ENCODE peak calls at places on chromosomes 5 and 9, in six cellular contexts. B, T, W, X, Q and F are unnamed samples.

GRCh38 chr9:125141751-125142150 is 1.6 kb downstream of the SCAI start:
- DNase-seq in W (no peak), X (no peak), Q (no peak), T (no peak), B (no peak), F (no peak)

GRCh38 chr9:72041775-72042194 is 18.6 kb downstream of the C9orf57 start:
- DNase-seq in Q (no peak), X (peak), W (no peak), B (no peak), T (peak), F (no peak)

GRCh38 chr5:134813827-134814226 is 31.9 kb upstream of the C5orf24 start:
- DNase-seq in W (no peak), Q (no peak), B (no peak), X (no peak), T (no peak), F (no peak)

GRCh38 chr5:10420926-10421325 is 20.8 kb upstream of the ROPN1L start:
- DNase-seq in X (no peak), T (no peak), Q (no peak), W (no peak), B (no peak), F (no peak)

GRCh38 chr5:84249918-84250635 is 134.6 kb downstream of the EDIL3 start:
- DNase-seq in B (peak), T (no peak), W (no peak), X (no peak), Q (no peak), F (no peak)

GRCh38 chr5:179258001-179258921 is 87.0 kb downstream of the ADAMTS2 start:
- DNase-seq in Q (no peak), X (no peak), B (no peak), W (no peak), T (no peak), F (no peak)

GRCh38 chr9:77561321-77562020 is 86.7 kb downstream of the GNA14 start:
- DNase-seq in X (no peak), Q (no peak), T (no peak), W (no peak), B (no peak), F (no peak)

GRCh38 chr5:143924311-143924710 is 112.3 kb downstream of the HMHB1 start:
- DNase-seq in T (no peak), W (no peak), B (no peak), X (no peak), Q (no peak), F (no peak)

GRCh38 chr9:94586814-94587213 is 6.8 kb downstream of the FBP2 start:
- DNase-seq in Q (no peak), W (no peak), T (no peak), B (no peak), X (no peak), F (no peak)

GRCh38 chr9:17116400-17116837 is 18.4 kb upstream of the CNTLN start:
- DNase-seq in X (no peak), T (no peak), B (no peak), W (peak), Q (no peak), F (no peak)

GRCh38 chr5:93576994-93577575 is 3.9 kb downstream of the NR2F1-AS1 start:
- DNase-seq in X (no peak), W (no peak), Q (no peak), T (no peak), B (no peak), F (no peak)

GRCh38 chr5:132476853-132477729 is 13.5 kb downstream of the IRF1 start:
- DNase-seq in W (no peak), X (no peak), Q (no peak), T (no peak), B (no peak), F (no peak)

GRCh38 chr5:126847318-126848221 is 70.6 kb downstream of the LMNB1 start:
- DNase-seq in W (no peak), Q (no peak), T (no peak), B (no peak), X (peak), F (no peak)

GRCh38 chr9:132472199-132472598 is 62.2 kb downstream of the CFAP77 start:
- DNase-seq in X (no peak), Q (no peak), B (no peak), T (no peak), W (no peak), F (no peak)

GRCh38 chr5:131541766-131542165 is 93.3 kb downstream of the RAPGEF6 start:
- DNase-seq in Q (no peak), T (no peak), W (no peak), B (no peak), X (no peak), F (no peak)

GRCh38 chr5:72955143-72955767 is 586 bp upstream of the FCHO2 start:
- DNase-seq in B (no peak), Q (peak), W (peak), T (no peak), X (peak), F (no peak)

GRCh38 chr5:146952168-146952567 is 73.6 kb upstream of the PPP2R2B start:
- DNase-seq in B (no peak), T (no peak), X (no peak), Q (no peak), W (no peak), F (no peak)

GRCh38 chr5:146956217-146956616 is 77.7 kb upstream of the PPP2R2B start:
- DNase-seq in B (no peak), W (no peak), T (no peak), Q (no peak), X (no peak), F (no peak)
- TF ChIP-seq TAF1 in B (no peak), W (no peak), T (no peak), Q (no peak), X (no peak), F (no peak)

GRCh38 chr5:149732500-149733128 is 2.5 kb downstream of the PPARGC1B start:
- DNase-seq in T (no peak), X (peak), B (no peak), Q (no peak), W (peak), F (no peak)
- TF ChIP-seq POLR2A in T (no peak), X (no peak), B (no peak), Q (no peak), W (no peak), F (no peak)

DNA sequence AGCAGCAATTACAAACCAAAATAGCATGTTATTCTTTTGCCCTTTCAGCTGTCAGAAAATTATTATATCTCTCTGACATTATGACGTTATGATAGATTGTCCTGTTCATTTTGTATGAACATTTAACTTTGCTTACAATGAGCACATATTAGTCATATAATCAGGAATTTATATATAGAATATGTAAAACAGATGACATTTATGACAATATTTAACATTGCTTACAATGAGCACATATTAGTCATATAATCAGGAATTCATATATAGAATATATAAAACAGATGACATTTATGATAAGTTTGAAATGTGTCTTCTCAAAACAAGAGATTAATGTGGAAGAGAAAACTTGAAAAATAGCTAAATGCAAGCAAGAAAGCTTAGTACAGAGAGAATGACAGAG is 1180.2 kb downstream of the CDH12 start:
- DNase-seq in X (no peak), W (no peak), T (no peak), Q (no peak), B (no peak), F (no peak)
- TF ChIP-seq TAF1 in X (no peak), W (no peak), T (no peak), Q (no peak), B (no peak), F (no peak)

GRCh38 chr9:111959468-111959941 is 62.9 kb downstream of the UGCG start:
- DNase-seq in X (peak), B (no peak), Q (no peak), W (peak), T (no peak), F (no peak)
- TF ChIP-seq POLR2A in X (no peak), B (no peak), Q (no peak), W (no peak), T (no peak), F (no peak)